ENCODE peak calls at places on chromosomes 1 and 21, in six cellular contexts. One of them, this sample, is unnamed.
A peak's percentile ranks its signal among the peaks of the same experiment; 100 is the strongest.

GRCh38 chr1:90833497-90834087 is 116.5 kb upstream of the BARHL2 start:
- DNase-seq in thoracic aorta: no peak
- DNase-seq in cardiac fibroblast: no peak
- DNase-seq in neural crest cell: no peak
- DNase-seq in lower lobe of right lung: no peak
- DNase-seq in epithelial cell of esophagus: no peak
- DNase-seq in this sample: no peak

GRCh38 chr1:98897046-98897445 is 107.6 kb downstream of the PLPPR5 start:
- DNase-seq in cardiac fibroblast: no peak
- DNase-seq in epithelial cell of esophagus: no peak
- DNase-seq in thoracic aorta: no peak
- DNase-seq in lower lobe of right lung: no peak
- DNase-seq in neural crest cell: no peak
- DNase-seq in this sample: no peak

GRCh38 chr1:42340093-42340492 is 5.1 kb upstream of the FOXJ3 start:
- DNase-seq in cardiac fibroblast: peak; percentile 19
- DNase-seq in lower lobe of right lung: no peak
- DNase-seq in thoracic aorta: no peak
- DNase-seq in epithelial cell of esophagus: peak; percentile 93
- DNase-seq in neural crest cell: no peak
- DNase-seq in this sample: peak; percentile 21

GRCh38 chr1:183234660-183235476 is 48.8 kb downstream of the LAMC2 start:
- DNase-seq in lower lobe of right lung: no peak
- DNase-seq in epithelial cell of esophagus: peak; percentile 98
- DNase-seq in thoracic aorta: peak; percentile 73
- DNase-seq in neural crest cell: peak; percentile 45
- DNase-seq in cardiac fibroblast: peak; percentile 98
- DNase-seq in this sample: peak; percentile 96

GRCh38 chr1:116006486-116006964 is 30.2 kb downstream of the SLC22A15 start:
- DNase-seq in cardiac fibroblast: no peak
- DNase-seq in lower lobe of right lung: no peak
- DNase-seq in epithelial cell of esophagus: no peak
- DNase-seq in thoracic aorta: no peak
- DNase-seq in neural crest cell: no peak
- DNase-seq in this sample: no peak

GRCh38 chr1:112312879-112313278 is 83.1 kb upstream of the CTTNBP2NL start:
- DNase-seq in neural crest cell: no peak
- DNase-seq in epithelial cell of esophagus: no peak
- DNase-seq in thoracic aorta: no peak
- DNase-seq in lower lobe of right lung: no peak
- DNase-seq in cardiac fibroblast: no peak
- DNase-seq in this sample: no peak

GRCh38 chr1:5739561-5740078 is 252.6 kb downstream of the NPHP4 start:
- DNase-seq in neural crest cell: no peak
- DNase-seq in cardiac fibroblast: no peak
- DNase-seq in lower lobe of right lung: peak; percentile 13
- DNase-seq in epithelial cell of esophagus: no peak
- DNase-seq in thoracic aorta: no peak
- DNase-seq in this sample: no peak

GRCh38 chr1:168343566-168343965 is 62.9 kb downstream of the TBX19 start:
- DNase-seq in lower lobe of right lung: no peak
- DNase-seq in cardiac fibroblast: no peak
- DNase-seq in epithelial cell of esophagus: no peak
- DNase-seq in neural crest cell: no peak
- DNase-seq in thoracic aorta: no peak
- DNase-seq in this sample: no peak

GRCh38 chr1:84691139-84691783 is 1.0 kb upstream of the SSX2IP start:
- DNase-seq in cardiac fibroblast: no peak
- DNase-seq in lower lobe of right lung: no peak
- DNase-seq in epithelial cell of esophagus: no peak
- DNase-seq in neural crest cell: no peak
- DNase-seq in thoracic aorta: no peak
- DNase-seq in this sample: no peak

GRCh38 chr1:39735731-39736130 is 3.0 kb upstream of the PPIE start:
- DNase-seq in neural crest cell: no peak
- DNase-seq in thoracic aorta: no peak
- DNase-seq in lower lobe of right lung: no peak
- DNase-seq in cardiac fibroblast: no peak
- DNase-seq in epithelial cell of esophagus: no peak
- DNase-seq in this sample: peak; percentile 19

GRCh38 chr1:111542187-111542586 is 38.8 kb upstream of the ADORA3 start:
- DNase-seq in lower lobe of right lung: no peak
- DNase-seq in epithelial cell of esophagus: no peak
- DNase-seq in cardiac fibroblast: no peak
- DNase-seq in neural crest cell: no peak
- DNase-seq in thoracic aorta: no peak
- DNase-seq in this sample: no peak

GRCh38 chr1:206612129-206612876 is at the start of gene EIF2D:
- DNase-seq in cardiac fibroblast: peak; percentile 94
- DNase-seq in epithelial cell of esophagus: peak; percentile 91
- DNase-seq in thoracic aorta: peak; percentile 66
- DNase-seq in neural crest cell: peak; percentile 98
- DNase-seq in lower lobe of right lung: peak; percentile 94
- DNase-seq in this sample: peak; percentile 79

GRCh38 chr21:34530264-34530663 is 18.3 kb upstream of the KCNE1 start:
- DNase-seq in epithelial cell of esophagus: no peak
- DNase-seq in neural crest cell: no peak
- DNase-seq in thoracic aorta: no peak
- DNase-seq in lower lobe of right lung: no peak
- DNase-seq in cardiac fibroblast: peak; percentile 74
- DNase-seq in this sample: no peak

GRCh38 chr1:109531205-109531779 is 8.4 kb upstream of the GPR61 start:
- DNase-seq in cardiac fibroblast: no peak
- DNase-seq in neural crest cell: no peak
- DNase-seq in epithelial cell of esophagus: no peak
- DNase-seq in lower lobe of right lung: no peak
- DNase-seq in thoracic aorta: no peak
- DNase-seq in this sample: no peak

GRCh38 chr1:39650431-39650830 is 11.0 kb upstream of the HEYL start:
- DNase-seq in lower lobe of right lung: no peak
- DNase-seq in neural crest cell: no peak
- DNase-seq in thoracic aorta: no peak
- DNase-seq in epithelial cell of esophagus: peak; percentile 55
- DNase-seq in cardiac fibroblast: no peak
- DNase-seq in this sample: peak; percentile 20

GRCh38 chr1:25706146-25707089 is 89.8 kb downstream of the MAN1C1 start:
- DNase-seq in epithelial cell of esophagus: no peak
- DNase-seq in thoracic aorta: no peak
- DNase-seq in cardiac fibroblast: no peak
- DNase-seq in neural crest cell: no peak
- DNase-seq in lower lobe of right lung: no peak
- DNase-seq in this sample: no peak

GRCh38 chr1:102715150-102715549 is 393.2 kb downstream of the COL11A1 start:
- DNase-seq in cardiac fibroblast: peak; percentile 56
- DNase-seq in thoracic aorta: no peak
- DNase-seq in neural crest cell: no peak
- DNase-seq in epithelial cell of esophagus: no peak
- DNase-seq in lower lobe of right lung: no peak
- DNase-seq in this sample: no peak

GRCh38 chr1:212213754-212214153 is 71.5 kb upstream of the PPP2R5A start:
- DNase-seq in epithelial cell of esophagus: no peak
- DNase-seq in thoracic aorta: no peak
- DNase-seq in lower lobe of right lung: no peak
- DNase-seq in cardiac fibroblast: no peak
- DNase-seq in neural crest cell: no peak
- DNase-seq in this sample: no peak

DNA sequence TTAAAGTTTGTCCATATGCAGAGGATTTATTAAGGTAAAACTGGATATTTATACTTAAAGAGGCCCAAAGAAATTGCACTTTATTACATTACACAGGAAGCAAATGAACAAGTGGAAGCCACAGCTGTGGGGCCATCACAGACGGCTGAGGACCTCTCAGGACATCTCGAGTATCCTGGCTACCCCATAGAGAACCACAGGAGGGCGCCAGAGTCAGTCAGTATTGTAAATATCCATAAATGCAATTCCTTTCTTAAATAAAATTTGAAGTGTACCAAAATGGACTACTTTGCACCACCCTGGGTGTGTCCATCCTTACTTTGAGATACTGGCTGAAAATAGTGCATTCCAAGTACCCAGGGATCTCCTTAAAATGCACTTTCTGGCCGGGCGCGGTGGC is 257.2 kb downstream of the MRPL39 start:
- DNase-seq in cardiac fibroblast: peak; percentile 76
- DNase-seq in epithelial cell of esophagus: peak; percentile 25
- DNase-seq in neural crest cell: no peak
- DNase-seq in lower lobe of right lung: no peak
- DNase-seq in thoracic aorta: no peak
- DNase-seq in this sample: no peak
- TF ChIP-seq CTCF in cardiac fibroblast: peak; percentile 76
- TF ChIP-seq CTCF in epithelial cell of esophagus: peak; percentile 54
- TF ChIP-seq CTCF in neural crest cell: peak; percentile 47
- TF ChIP-seq CTCF in lower lobe of right lung: peak; percentile 24
- TF ChIP-seq CTCF in thoracic aorta: no peak
- TF ChIP-seq CTCF in this sample: peak; percentile 68

GRCh38 chr1:18920931-18921330 is 18.6 kb upstream of the ALDH4A1 start:
- DNase-seq in thoracic aorta: no peak
- DNase-seq in neural crest cell: no peak
- DNase-seq in lower lobe of right lung: no peak
- DNase-seq in cardiac fibroblast: no peak
- DNase-seq in epithelial cell of esophagus: no peak
- DNase-seq in this sample: no peak

GRCh38 chr1:18917071-18917799 is 14.9 kb upstream of the ALDH4A1 start:
- DNase-seq in neural crest cell: no peak
- DNase-seq in lower lobe of right lung: no peak
- DNase-seq in epithelial cell of esophagus: no peak
- DNase-seq in thoracic aorta: no peak
- DNase-seq in cardiac fibroblast: no peak
- DNase-seq in this sample: no peak

GRCh38 chr1:18919949-18920348 is 17.6 kb upstream of the ALDH4A1 start:
- DNase-seq in cardiac fibroblast: no peak
- DNase-seq in lower lobe of right lung: no peak
- DNase-seq in thoracic aorta: no peak
- DNase-seq in epithelial cell of esophagus: no peak
- DNase-seq in neural crest cell: no peak
- DNase-seq in this sample: no peak

GRCh38 chr1:18919174-18919905 is 17.0 kb upstream of the ALDH4A1 start:
- DNase-seq in epithelial cell of esophagus: no peak
- DNase-seq in thoracic aorta: no peak
- DNase-seq in cardiac fibroblast: no peak
- DNase-seq in lower lobe of right lung: no peak
- DNase-seq in neural crest cell: no peak
- DNase-seq in this sample: no peak

DNA sequence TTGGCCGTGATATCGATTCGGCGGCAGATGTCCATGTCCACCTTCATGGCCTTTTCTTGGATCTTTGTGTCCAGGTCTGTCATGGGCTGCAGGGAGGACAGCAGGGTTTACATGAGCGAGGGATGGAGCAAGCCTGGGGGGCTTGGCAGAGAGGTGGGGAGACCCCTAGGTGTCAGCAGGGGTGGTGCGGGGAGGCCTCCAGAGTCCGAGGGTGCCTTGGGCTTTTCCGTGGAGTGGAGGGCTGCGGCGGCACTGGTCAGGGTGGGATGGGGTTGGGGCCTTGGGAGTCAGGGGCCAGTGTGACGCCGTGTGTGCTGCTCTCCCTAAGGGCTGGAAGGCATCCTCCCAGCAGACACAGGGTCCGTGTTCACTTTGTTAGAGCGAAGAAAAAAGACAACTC is 16.1 kb upstream of the ALDH4A1 start:
- DNase-seq in neural crest cell: no peak
- DNase-seq in epithelial cell of esophagus: no peak
- DNase-seq in lower lobe of right lung: no peak
- DNase-seq in thoracic aorta: no peak
- DNase-seq in cardiac fibroblast: no peak
- DNase-seq in this sample: no peak
- TF ChIP-seq CTCF in neural crest cell: no peak
- TF ChIP-seq CTCF in epithelial cell of esophagus: no peak
- TF ChIP-seq CTCF in lower lobe of right lung: no peak
- TF ChIP-seq CTCF in thoracic aorta: no peak
- TF ChIP-seq CTCF in cardiac fibroblast: no peak
- TF ChIP-seq CTCF in this sample: no peak

GRCh38 chr1:34736711-34737110 is 18.1 kb upstream of the GJB5 start:
- DNase-seq in lower lobe of right lung: no peak
- DNase-seq in thoracic aorta: no peak
- DNase-seq in cardiac fibroblast: no peak
- DNase-seq in neural crest cell: no peak
- DNase-seq in epithelial cell of esophagus: no peak
- DNase-seq in this sample: no peak

GRCh38 chr1:34739613-34740012 is 15.2 kb upstream of the GJB5 start:
- DNase-seq in lower lobe of right lung: no peak
- DNase-seq in thoracic aorta: no peak
- DNase-seq in neural crest cell: no peak
- DNase-seq in epithelial cell of esophagus: no peak
- DNase-seq in cardiac fibroblast: no peak
- DNase-seq in this sample: no peak

GRCh38 chr1:34742667-34743270 is 12.1 kb upstream of the GJB5 start:
- DNase-seq in neural crest cell: peak; percentile 94
- DNase-seq in lower lobe of right lung: peak; percentile 83
- DNase-seq in epithelial cell of esophagus: peak; percentile 80
- DNase-seq in cardiac fibroblast: peak; percentile 63
- DNase-seq in thoracic aorta: no peak
- DNase-seq in this sample: no peak

GRCh38 chr1:34743775-34744174 is 11.1 kb upstream of the GJB5 start:
- DNase-seq in epithelial cell of esophagus: no peak
- DNase-seq in neural crest cell: no peak
- DNase-seq in cardiac fibroblast: no peak
- DNase-seq in thoracic aorta: no peak
- DNase-seq in lower lobe of right lung: no peak
- DNase-seq in this sample: no peak

GRCh38 chr1:34740161-34740875 is 14.5 kb upstream of the GJB5 start:
- DNase-seq in lower lobe of right lung: no peak
- DNase-seq in thoracic aorta: no peak
- DNase-seq in epithelial cell of esophagus: peak; percentile 68
- DNase-seq in neural crest cell: peak; percentile 17
- DNase-seq in cardiac fibroblast: no peak
- DNase-seq in this sample: no peak
- TF ChIP-seq CTCF in lower lobe of right lung: no peak
- TF ChIP-seq CTCF in thoracic aorta: no peak
- TF ChIP-seq CTCF in epithelial cell of esophagus: no peak
- TF ChIP-seq CTCF in neural crest cell: peak; percentile 18
- TF ChIP-seq CTCF in cardiac fibroblast: no peak
- TF ChIP-seq CTCF in this sample: no peak

DNA sequence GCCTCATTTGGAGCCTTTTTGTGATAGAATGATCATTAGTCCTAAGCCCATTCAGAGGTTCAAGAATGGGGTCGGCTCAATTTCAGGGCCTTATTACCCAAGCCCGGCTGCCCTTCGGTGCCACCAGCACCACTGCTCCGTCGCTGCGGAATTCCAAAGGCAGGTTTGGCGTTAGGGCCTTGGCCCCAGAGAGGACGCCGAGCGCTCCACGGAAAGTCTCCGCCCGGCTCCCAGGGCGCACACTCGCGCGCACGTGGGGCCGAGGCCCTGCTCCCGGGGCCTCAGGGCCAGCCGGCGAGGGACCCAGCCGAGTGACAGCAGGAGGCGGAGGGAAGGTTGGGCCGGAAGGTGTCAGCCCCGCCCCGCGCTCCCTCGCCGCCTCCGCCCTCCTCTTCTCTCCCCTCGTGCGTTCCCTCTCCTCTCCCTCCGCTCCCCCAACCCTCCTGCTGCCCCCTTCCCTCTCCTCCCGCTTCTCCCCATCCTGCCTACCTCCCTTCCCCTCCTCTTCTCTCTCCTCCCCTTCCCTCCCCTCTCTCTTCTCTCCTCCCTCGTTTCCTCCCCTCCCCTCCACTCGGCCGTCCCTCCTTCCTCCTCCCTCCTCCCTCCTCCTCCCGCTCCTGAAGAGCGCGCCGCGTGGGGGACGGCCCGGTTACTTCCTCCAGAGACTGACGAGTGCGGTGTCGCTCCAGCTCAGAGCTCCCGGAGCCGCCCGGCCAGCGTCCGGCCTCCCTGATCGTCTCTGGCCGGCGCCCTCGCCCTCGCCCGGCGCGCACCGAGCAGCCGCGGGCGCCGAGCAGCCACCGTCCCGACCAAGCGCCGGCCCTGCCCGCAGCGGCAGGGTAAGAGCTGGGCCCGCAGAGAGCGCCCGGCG is at the start of gene ETS2:
- DNase-seq in epithelial cell of esophagus: peak; percentile 97
- DNase-seq in cardiac fibroblast: peak; percentile 94
- DNase-seq in thoracic aorta: peak; percentile 77
- DNase-seq in lower lobe of right lung: peak; percentile 94
- DNase-seq in neural crest cell: peak; percentile 70
- DNase-seq in this sample: peak; percentile 89
- TF ChIP-seq CTCF in epithelial cell of esophagus: no peak
- TF ChIP-seq CTCF in cardiac fibroblast: no peak
- TF ChIP-seq CTCF in thoracic aorta: no peak
- TF ChIP-seq CTCF in lower lobe of right lung: no peak
- TF ChIP-seq CTCF in neural crest cell: peak; percentile 28
- TF ChIP-seq CTCF in this sample: no peak

This sample was measured in foreskin keratinocyte.